ENCODE peak calls at places on chromosomes 6 and 20, in five cellular contexts. B, G, C, Y and V are unnamed samples.

GRCh38 chr6:127641905-127642304 is 64.9 kb downstream of the C6orf58 start:
- DNase-seq in B (peak; percentile 31), G (peak; percentile 25), C (peak; percentile 12), Y (peak; percentile 49), V (peak; percentile 72)

GRCh38 chr20:61322151-61322860 is 70.2 kb downstream of the CDH4 start:
- DNase-seq in B (no peak), G (no peak), C (no peak), Y (no peak), V (no peak)

GRCh38 chr6:154638369-154638768 is 94.8 kb upstream of the SCAF8 start:
- DNase-seq in B (no peak), G (peak; percentile 85), C (no peak), Y (no peak), V (no peak)

GRCh38 chr20:63173552-63174191 is 42.3 kb downstream of the YTHDF1 start:
- DNase-seq in B (no peak), G (no peak), C (no peak), Y (no peak), V (peak; percentile 79)

GRCh38 chr20:17556842-17557674 is 12.8 kb upstream of the DSTN start:
- DNase-seq in B (no peak), G (peak; percentile 68), C (no peak), Y (no peak), V (no peak)

GRCh38 chr6:16337280-16337975 is 99.0 kb downstream of the GMPR start:
- DNase-seq in B (peak; percentile 25), G (peak; percentile 93), C (no peak), Y (no peak), V (no peak)

GRCh38 chr6:144566868-144567615 is 281.9 kb downstream of the UTRN start:
- DNase-seq in B (no peak), G (peak; percentile 33), C (no peak), Y (no peak), V (no peak)

GRCh38 chr6:42257614-42258013 is 40.0 kb upstream of the MRPS10 start:
- DNase-seq in B (peak; percentile 42), G (no peak), C (no peak), Y (no peak), V (peak; percentile 30)

GRCh38 chr6:163457637-163458561 is 43.4 kb downstream of the QKI start:
- DNase-seq in B (no peak), G (peak; percentile 97), C (no peak), Y (no peak), V (no peak)

GRCh38 chr6:42459888-42460287 is 8.2 kb upstream of the TRERF1 start:
- DNase-seq in B (no peak), G (no peak), C (no peak), Y (no peak), V (no peak)

GRCh38 chr6:16969699-16970695 is 131.9 kb upstream of the STMND1 start:
- DNase-seq in B (no peak), G (no peak), C (no peak), Y (no peak), V (no peak)

GRCh38 chr20:54129350-54129749 is 44.4 kb downstream of the CYP24A1 start:
- DNase-seq in B (no peak), G (no peak), C (no peak), Y (no peak), V (no peak)

GRCh38 chr6:79670789-79671188 is 39.7 kb downstream of the SH3BGRL2 start:
- DNase-seq in B (no peak), G (no peak), C (no peak), Y (no peak), V (no peak)

GRCh38 chr20:53579581-53580375 is 13.9 kb downstream of the ZNF217 start:
- DNase-seq in B (no peak), G (peak; percentile 69), C (no peak), Y (peak; percentile 47), V (no peak)

GRCh38 chr6:105452376-105452775 is 49.5 kb upstream of the PREP start:
- DNase-seq in B (no peak), G (no peak), C (no peak), Y (no peak), V (no peak)

GRCh38 chr6:150514806-150515362 is 84.8 kb upstream of the PLEKHG1 start:
- DNase-seq in B (no peak), G (peak; percentile 44), C (no peak), Y (no peak), V (no peak)

GRCh38 chr20:33401922-33402369 is 627 bp upstream of the CDK5RAP1 start:
- DNase-seq in B (no peak), G (no peak), C (no peak), Y (peak; percentile 41), V (no peak)

GRCh38 chr6:42963855-42964605 is 3.5 kb downstream of the GNMT start:
- DNase-seq in B (peak; percentile 87), G (peak; percentile 25), C (peak; percentile 60), Y (peak; percentile 75), V (peak; percentile 84)

GRCh38 chr6:44775121-44775520 is 387.6 kb downstream of the CDC5L start:
- DNase-seq in B (no peak), G (no peak), C (no peak), Y (no peak), V (no peak)

GRCh38 chr6:46865221-46865620 is 56.5 kb downstream of the ADGRF5 start:
- DNase-seq in B (no peak), G (peak; percentile 18), C (no peak), Y (no peak), V (no peak)